ENCODE peak calls at places on chromosomes 7 and 10, in five cellular contexts. A is breast epithelium, W is adrenal gland, T is stomach, M is GM12878. F is an unnamed sample.

GRCh38 chr7:23467731-23468720 is 2.3 kb downstream of the IGF2BP3 start:
- DNase-seq in T (no peak), W (no peak), M (no peak), A (no peak), F (peak)

GRCh38 chr7:22697897-22698645 is 28.9 kb upstream of the IL6 start:
- DNase-seq in W (no peak), M (peak), T (no peak), A (no peak), F (no peak)

GRCh38 chr10:27407271-27407670 is 96.8 kb upstream of the RAB18 start:
- DNase-seq in A (no peak), T (no peak), W (no peak), M (no peak), F (no peak)

GRCh38 chr7:50304911-50305621 is 550 bp downstream of the IKZF1 start:
- DNase-seq in M (no peak), W (no peak), T (no peak), A (no peak), F (no peak)

GRCh38 chr10:120477723-120478270 is 20.8 kb downstream of the PLPP4 start:
- DNase-seq in W (no peak), T (no peak), M (no peak), A (no peak), F (no peak)

GRCh38 chr10:31659665-31660064 is 269.0 kb downstream of the ARHGAP12 start:
- DNase-seq in A (no peak), W (no peak), M (no peak), T (no peak), F (no peak)

GRCh38 chr7:117019786-117020604 is 66.7 kb downstream of the ST7 start:
- DNase-seq in A (peak), W (peak), T (peak), M (no peak), F (no peak)

GRCh38 chr10:79941146-79941545 is 7.8 kb downstream of the SFTPD start:
- DNase-seq in M (no peak), A (no peak), W (no peak), T (no peak), F (no peak)

GRCh38 chr10:12590682-12591642 is 241.6 kb downstream of the CAMK1D start:
- DNase-seq in A (no peak), W (no peak), T (no peak), M (no peak), F (no peak)

GRCh38 chr7:67309764-67310548 is 313.3 kb downstream of the TYW1 start:
- DNase-seq in T (no peak), A (no peak), W (no peak), M (no peak), F (no peak)

GRCh38 chr10:102245101-102245931 is at the start of gene GBF1:
- DNase-seq in T (peak), A (peak), M (peak), W (peak), F (peak)
- TF ChIP-seq POLR2A in T (peak), A (peak), M (peak), W (peak), F (peak)

DNA sequence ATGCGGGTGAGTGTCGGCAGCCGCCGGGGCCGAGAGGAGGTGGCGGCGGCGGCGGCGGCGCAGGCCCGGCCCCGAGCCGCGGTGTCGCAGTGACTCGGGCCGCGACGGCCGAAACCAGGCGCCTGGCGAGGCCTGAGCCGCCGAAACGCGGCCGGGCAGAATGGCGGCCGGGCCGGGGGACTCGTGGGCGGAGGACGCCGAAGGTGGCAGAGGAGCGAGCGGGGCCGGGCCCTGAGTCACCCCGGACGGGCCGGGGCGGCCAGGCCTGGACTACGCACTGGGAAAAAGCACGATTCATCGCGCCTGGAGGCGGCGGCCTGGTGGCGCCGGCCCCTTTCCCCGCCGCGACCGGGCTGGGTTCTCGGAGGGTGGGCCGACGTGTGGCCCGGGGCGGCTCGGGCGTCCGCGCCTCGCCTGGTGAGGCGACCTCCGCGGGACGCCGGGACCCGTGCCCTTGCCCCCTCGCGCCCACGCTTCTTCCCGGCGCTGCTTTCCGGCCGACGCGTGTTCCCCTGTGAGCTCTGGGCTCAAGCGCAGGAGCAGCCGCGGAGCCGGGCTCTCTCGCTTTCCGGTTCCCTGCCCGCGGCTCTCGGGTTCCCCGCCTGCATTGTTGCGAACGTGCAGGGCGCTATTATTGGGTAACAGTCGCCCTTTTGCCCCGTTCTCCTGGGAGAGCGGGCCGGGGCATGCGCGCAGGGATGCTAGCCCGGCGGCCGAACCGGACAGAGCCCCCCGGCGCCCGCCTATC is 495 bp downstream of the CUL1 start:
- DNase-seq in M (no peak), A (peak), W (peak), T (peak), F (peak)
- TF ChIP-seq POLR2A in M (peak), A (no peak), W (no peak), T (no peak), F (no peak)

GRCh38 chr7:129501760-129502707 is at the start of gene SMKR1:
- DNase-seq in M (peak), A (peak), T (peak), W (peak), F (peak)
- TF ChIP-seq POLR2A in M (peak), A (no peak), T (no peak), W (no peak), F (peak)

GRCh38 chr7:74707216-74707615 is 49.7 kb downstream of the GTF2I start:
- DNase-seq in A (no peak), M (no peak), W (no peak), T (no peak), F (no peak)
- TF ChIP-seq POLR2A in A (no peak), M (no peak), W (no peak), T (no peak), F (no peak)

DNA sequence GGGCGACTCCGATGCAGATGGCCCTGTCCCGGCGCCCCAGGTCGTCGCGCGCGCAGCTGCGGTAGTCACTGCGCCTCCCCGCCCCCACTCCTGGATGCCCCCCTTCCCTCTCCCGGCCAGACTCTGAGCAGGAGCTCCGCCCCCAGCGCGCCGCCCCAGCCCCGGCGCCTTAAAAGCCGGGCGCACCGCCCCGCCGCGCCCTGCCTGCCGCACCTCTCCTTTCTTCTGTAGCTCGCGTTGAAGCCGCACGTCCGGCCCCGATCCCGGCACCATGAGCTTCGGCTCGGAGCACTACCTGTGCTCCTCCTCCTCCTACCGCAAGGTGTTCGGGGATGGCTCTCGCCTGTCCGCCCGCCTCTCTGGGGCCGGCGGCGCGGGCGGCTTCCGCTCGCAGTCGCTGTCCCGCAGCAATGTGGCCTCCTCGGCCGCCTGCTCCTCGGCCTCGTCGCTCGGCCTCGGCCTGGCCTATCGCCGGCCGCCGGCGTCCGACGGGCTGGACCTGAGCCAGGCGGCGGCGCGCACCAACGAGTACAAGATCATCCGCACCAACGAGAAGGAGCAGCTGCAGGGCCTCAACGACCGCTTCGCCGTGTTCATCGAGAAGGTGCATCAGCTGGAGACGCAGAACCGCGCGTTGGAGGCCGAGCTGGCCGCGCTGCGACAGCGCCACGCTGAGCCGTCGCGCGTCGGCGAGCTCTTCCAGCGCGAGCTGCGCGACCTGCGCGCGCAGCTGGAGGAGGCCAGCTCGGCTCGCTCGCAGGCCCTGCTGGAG is at the start of gene INA:
- DNase-seq in M (no peak), W (no peak), T (no peak), A (no peak), F (no peak)
- TF ChIP-seq POLR2A in M (no peak), W (peak), T (no peak), A (no peak), F (no peak)

DNA sequence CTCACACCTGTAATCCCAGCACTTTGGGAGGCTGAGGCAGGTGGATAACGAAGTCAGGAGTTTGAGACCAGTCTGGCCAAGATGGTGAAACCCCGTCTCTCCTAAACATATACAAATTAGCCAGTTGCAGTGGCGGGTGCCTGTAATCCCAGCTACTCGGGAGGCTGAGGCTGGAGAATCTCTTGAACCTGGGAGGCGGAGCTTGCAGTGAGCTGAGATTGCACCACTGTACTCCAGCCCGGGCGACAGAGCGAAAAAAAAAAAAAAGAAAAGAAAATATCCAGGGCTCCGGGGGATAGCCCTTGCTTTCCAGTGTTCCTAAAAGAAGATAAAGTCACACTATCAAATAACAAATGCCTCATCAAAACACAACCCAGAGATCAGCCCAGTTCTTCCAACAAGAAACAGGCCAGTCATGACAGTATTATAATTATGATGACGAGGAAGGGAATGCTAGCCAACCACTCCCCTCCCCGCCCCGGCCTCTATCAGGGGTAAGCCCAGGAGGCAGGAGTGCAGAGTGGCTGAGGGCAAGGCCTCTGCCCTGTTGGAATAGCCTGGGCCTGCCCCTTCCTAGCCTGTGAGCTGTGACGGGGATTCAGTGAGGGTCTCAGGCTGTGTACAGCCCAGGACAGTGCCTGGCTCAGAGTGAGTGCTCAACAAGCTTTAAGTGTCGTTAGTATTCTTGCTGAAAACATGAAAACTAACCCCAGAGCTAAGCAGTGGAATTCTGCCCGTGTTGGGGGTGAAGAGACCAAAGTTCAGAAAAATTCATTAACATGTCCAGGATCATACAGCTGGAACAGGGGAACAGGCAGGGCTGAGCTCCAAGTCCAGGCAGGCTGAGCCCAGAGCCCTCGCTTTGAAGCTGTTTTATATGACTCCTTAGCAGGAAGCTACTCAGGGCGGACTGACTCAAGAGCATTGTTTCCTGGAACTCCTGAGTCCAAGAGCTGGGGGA is 54.3 kb downstream of the FAM241B start:
- DNase-seq in A (peak), W (peak), T (peak), M (no peak), F (no peak)
- TF ChIP-seq POLR2A in A (no peak), W (no peak), T (no peak), M (no peak), F (no peak)

F was measured in H54.